ENCODE peak calls at places on chromosomes 7 and 10, in four cellular contexts. X, F, M and Q are unnamed samples. For H3K79me2, the result is how much of the 10 kb centered on the place peaks cover.

GRCh38 chr7:156039194-156039593 is 226.9 kb upstream of the SHH start:
- DNase-seq in X (no peak), F (no peak), M (no peak), Q (no peak)

GRCh38 chr10:131676971-131677421 is 223.8 kb upstream of the PPP2R2D start:
- DNase-seq in X (no peak), F (no peak), M (peak), Q (no peak)

GRCh38 chr7:158284121-158284520 is 303.5 kb downstream of the PTPRN2 start:
- DNase-seq in F (no peak), M (no peak), X (no peak), Q (no peak)

GRCh38 chr7:29424984-29425309 is 138.7 kb upstream of the PRR15 start:
- DNase-seq in F (no peak), M (no peak), X (peak), Q (no peak)

GRCh38 chr7:66348959-66349358 is 143.8 kb downstream of the TPST1 start:
- DNase-seq in X (no peak), M (no peak), F (peak), Q (no peak)

GRCh38 chr10:70925377-70926214 is 37.2 kb upstream of the PCBD1 start:
- DNase-seq in X (peak), M (peak), F (no peak), Q (no peak)

GRCh38 chr7:100157334-100158228 is 942 bp downstream of the TRAPPC14 start:
- DNase-seq in F (peak), M (peak), X (peak), Q (peak)

GRCh38 chr10:59227136-59227673 is 50.8 kb downstream of the PHYHIPL start:
- DNase-seq in M (peak), F (no peak), X (no peak), Q (no peak)

GRCh38 chr7:132514430-132514829 is 61.8 kb downstream of the PLXNA4 start:
- DNase-seq in F (no peak), X (no peak), M (no peak), Q (no peak)

GRCh38 chr10:124165827-124166226 is 72.4 kb upstream of the CHST15 start:
- DNase-seq in F (no peak), M (no peak), X (no peak), Q (no peak)

GRCh38 chr7:81161459-81162075 is 242.7 kb upstream of the SEMA3C start:
- DNase-seq in M (no peak), F (peak), X (peak), Q (peak)

GRCh38 chr7:19117081-19117869 is at the start of gene TWIST1:
- DNase-seq in F (peak), X (peak), M (peak), Q (peak)

DNA sequence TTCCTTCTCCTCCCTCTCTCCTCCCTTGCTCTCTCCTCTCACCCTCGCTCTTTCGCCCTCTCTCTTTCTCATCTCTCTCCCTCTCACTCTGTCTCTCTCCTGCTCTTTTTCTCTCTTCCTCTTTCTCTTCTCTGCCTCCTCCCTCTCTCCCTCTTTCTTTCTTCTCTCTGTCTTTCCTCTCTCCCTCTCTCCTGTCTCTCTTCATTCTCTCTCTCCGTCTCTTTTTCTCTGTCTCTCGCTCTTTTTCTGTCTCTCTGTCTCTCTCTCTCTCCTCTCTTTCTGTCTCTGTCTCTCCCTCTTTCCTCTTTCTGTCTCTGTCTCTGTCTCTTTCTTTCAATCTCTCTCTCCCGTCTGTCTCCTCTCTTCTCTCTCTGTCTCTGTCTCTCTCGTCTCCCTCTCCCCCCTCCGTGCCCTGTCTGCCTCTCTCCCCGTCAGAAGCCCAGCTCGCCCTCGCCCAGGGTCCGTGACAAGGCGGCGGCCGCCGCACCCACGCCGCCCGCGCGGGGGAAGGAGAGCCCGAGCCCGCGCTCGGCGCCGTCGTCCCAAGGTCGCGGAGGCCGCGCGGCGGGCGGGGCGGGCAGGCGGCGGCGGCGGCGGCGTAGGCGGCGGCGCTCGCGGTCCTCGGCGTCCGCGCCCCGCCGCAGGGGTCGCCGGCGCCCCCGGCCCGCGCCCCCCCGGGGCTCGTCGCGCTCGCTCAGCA is 21.3 kb upstream of the HSPB1 start:
- DNase-seq in X (no peak), F (no peak), M (no peak), Q (no peak)
- TF ChIP-seq EZH2 in X (peak), F (peak), M (peak), Q (peak)

DNA sequence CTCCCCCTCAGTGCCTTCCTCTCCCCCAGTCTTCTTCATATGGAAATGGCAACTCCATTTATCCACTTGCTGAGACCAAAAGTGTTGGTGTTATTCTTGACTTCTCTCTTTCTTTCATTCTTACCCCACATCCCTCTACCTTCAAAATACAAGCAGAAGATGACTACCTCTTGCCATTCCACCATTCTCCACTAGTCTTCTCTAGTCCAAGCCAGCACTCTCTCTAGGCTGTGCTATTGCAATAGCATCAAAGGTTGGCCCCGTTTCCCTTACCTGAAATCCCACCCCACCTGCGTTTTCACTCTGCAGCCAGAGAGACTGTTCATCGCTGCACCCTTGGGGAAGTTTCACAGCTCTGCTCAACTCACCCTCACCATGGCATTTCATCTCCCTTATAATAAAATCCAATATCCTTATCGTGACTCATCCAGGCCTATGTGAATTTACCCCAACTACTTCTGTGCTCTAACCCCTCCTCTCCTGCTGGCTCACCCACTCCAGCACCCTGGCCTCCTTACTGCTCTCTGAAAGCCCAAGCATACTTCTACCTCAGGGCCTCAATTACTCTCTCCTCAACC is 109.1 kb downstream of the LSM5 start:
- DNase-seq in X (no peak), M (peak), F (no peak), Q (no peak)
- TF ChIP-seq CTCF in X (no peak), M (peak), F (peak), Q (no peak)

GRCh38 chr10:35377050-35377723 is 40.9 kb downstream of the CCNY start:
- DNase-seq in M (no peak), X (no peak), F (no peak), Q (no peak)
- H3K79me2 ChIP-seq in M (half or more), X (half or more), F (half or more), Q (half or more)

GRCh38 chr10:34995925-34996324 is 94.2 kb downstream of the CUL2 start:
- DNase-seq in M (peak), F (no peak), X (no peak), Q (no peak)

GRCh38 chr10:34993782-34994181 is 96.4 kb downstream of the CUL2 start:
- DNase-seq in M (no peak), X (no peak), F (no peak), Q (no peak)

GRCh38 chr10:34998940-34999339 is 91.2 kb downstream of the CUL2 start:
- DNase-seq in X (no peak), F (no peak), M (no peak), Q (no peak)

GRCh38 chr10:34996843-34997242 is 93.3 kb downstream of the CUL2 start:
- DNase-seq in M (no peak), F (peak), X (no peak), Q (no peak)

GRCh38 chr10:34994565-34995142 is 95.5 kb downstream of the CUL2 start:
- DNase-seq in F (peak), X (peak), M (peak), Q (peak)
- TF ChIP-seq EZH2 in F (no peak), X (no peak), M (no peak), Q (no peak)

GRCh38 chr10:14673189-14673947 is 101.3 kb downstream of the FAM107B start:
- DNase-seq in F (no peak), X (peak), M (no peak), Q (no peak)
- TF ChIP-seq CTCF in F (no peak), X (no peak), M (no peak), Q (no peak)

DNA sequence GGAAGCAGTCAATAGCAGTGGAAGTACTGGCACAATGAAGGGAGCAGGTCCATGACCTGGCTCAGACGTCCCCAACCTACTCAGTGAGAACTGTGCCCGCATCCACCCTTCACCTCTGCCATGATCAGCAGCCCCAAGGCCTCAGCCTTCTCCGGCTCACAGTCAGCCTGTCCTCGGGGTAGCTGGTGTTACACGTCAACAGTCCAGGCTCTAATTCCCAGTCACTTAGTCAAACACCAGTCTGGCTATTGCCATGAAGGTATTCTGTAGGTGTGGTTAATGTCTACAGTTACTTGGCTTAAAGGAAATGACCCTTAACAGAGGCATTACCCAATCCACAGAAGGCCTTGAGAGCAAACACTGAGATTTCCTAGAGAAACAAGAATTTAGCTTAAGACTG is 49.1 kb downstream of the GRB10 start:
- DNase-seq in X (peak), F (peak), M (no peak), Q (peak)
- H3K79me2 ChIP-seq in X (half or more), F (under half), M (half or more), Q (half or more)

DNA sequence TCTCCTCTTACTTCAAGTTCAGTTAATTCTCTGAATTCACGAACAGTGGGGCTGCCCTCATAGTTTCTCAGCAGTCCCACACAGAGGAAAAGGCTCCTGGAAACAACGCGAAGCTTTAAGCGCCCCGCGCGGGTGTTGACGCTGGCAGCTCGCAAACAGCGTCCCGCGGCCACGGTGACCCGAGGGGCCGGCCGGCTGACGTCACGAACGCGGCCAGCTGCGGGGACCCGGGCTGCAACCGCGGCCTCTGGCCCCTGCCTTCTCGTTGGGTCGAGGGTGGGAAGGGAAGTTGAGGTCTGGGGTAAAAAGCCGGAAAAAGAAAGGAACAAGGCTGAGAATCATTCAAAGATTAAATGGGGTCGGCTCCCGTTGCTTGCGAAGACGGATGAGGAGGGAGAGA is 7.2 kb upstream of the FEZF1 start:
- DNase-seq in M (peak), X (no peak), F (no peak), Q (no peak)
- TF ChIP-seq EZH2 in M (no peak), X (peak), F (peak), Q (no peak)

DNA sequence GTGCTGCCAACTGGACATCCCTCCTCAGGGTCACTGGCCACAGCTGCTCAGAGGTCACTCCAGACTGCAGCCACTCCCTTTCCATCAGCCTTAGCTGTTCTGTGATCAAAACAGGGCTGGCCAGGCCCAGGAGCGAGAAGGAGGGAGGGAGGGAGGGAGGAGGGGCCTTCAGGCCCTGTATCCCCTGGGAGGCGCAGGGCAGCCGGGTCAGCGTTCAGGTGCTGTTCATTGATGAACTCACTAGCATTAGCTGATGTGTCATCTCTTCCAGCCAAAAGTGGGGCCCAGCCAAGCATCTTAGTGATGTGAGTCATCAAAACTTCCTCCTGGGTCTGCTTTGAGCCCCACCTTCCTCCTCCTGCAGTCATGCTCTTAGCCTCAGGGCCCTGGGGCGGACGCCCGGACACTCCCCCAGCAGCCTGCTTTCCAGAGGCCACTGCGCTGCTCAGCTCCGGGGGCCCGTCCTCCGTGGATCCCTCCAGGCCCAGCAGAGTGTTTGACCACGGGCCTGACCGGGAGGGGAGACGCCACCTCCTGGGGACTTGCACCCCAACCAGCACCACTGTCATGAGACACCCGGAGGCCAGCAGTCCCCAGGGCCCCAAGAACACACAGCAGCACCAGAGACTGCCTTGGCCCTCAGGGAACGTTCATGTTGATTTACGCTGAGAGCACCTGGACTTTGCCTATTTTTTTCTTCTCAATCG is 149.2 kb downstream of the PRKAG2 start:
- DNase-seq in M (no peak), X (peak), F (peak), Q (peak)
- TF ChIP-seq CTCF in M (peak), X (no peak), F (no peak), Q (no peak)